ENCODE peak calls at places on chromosome 3, in six cellular contexts. D is left lung, G is psoas muscle, E is endothelial cell, S is GM12878, F is suprapubic skin. Z is an unnamed sample.

GRCh38 chr3:5195605-5196004 is 8.1 kb downstream of the EDEM1 start:
- DNase-seq in G (no peak), E (no peak), D (peak), F (no peak), S (no peak), Z (no peak)

GRCh38 chr3:188452158-188452772 is 298.3 kb downstream of the LPP start:
- DNase-seq in D (no peak), F (no peak), G (no peak), E (no peak), S (no peak), Z (no peak)

GRCh38 chr3:109284071-109284470 is 32.2 kb downstream of the DPPA2 start:
- DNase-seq in F (no peak), E (no peak), G (no peak), D (no peak), S (no peak), Z (no peak)

GRCh38 chr3:58564456-58565160 is 12.6 kb downstream of the FAM107A start:
- DNase-seq in S (no peak), D (no peak), F (no peak), G (no peak), E (no peak), Z (no peak)

GRCh38 chr3:33026267-33026666 is 70.7 kb downstream of the GLB1 start:
- DNase-seq in F (no peak), G (no peak), E (no peak), D (no peak), S (no peak), Z (no peak)

GRCh38 chr3:14989943-14990753 is 42.8 kb downstream of the NR2C2 start:
- DNase-seq in G (no peak), S (no peak), E (no peak), D (no peak), F (no peak), Z (no peak)

GRCh38 chr3:56800373-56801150 is 1.2 kb downstream of the ARHGEF3 start:
- DNase-seq in F (no peak), D (no peak), G (no peak), E (no peak), S (no peak), Z (no peak)

GRCh38 chr3:190205739-190206138 is 85.0 kb upstream of the P3H2 start:
- DNase-seq in S (peak), G (no peak), F (no peak), D (no peak), E (no peak), Z (no peak)

GRCh38 chr3:65344846-65345245 is 657.0 kb upstream of the ADAMTS9 start:
- DNase-seq in G (no peak), E (no peak), S (no peak), D (no peak), F (no peak), Z (no peak)

DNA sequence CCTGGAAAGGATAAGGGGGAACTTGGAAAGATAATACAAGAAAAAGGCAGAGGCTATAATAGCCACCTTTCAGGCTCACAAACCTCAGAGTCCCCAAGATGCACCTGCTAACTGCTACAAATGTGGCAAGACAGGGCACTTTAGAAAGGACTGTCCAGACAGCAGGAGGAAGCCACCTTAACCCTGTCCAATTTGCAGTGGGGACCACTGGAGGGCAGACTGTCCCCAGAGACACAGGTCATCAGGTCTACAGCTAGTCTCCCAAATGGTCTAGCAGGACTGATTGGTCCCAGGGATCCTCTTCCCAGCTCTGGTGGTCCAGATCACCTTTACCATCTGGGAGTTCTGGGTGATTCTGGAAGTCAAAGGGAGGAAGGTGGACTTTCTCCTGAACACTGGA is 882.5 kb upstream of the GBE1 start:
- DNase-seq in E (peak), D (no peak), F (no peak), G (no peak), S (no peak), Z (no peak)
- TF ChIP-seq CTCF in E (no peak), D (no peak), F (no peak), G (no peak), S (no peak), Z (no peak)

DNA sequence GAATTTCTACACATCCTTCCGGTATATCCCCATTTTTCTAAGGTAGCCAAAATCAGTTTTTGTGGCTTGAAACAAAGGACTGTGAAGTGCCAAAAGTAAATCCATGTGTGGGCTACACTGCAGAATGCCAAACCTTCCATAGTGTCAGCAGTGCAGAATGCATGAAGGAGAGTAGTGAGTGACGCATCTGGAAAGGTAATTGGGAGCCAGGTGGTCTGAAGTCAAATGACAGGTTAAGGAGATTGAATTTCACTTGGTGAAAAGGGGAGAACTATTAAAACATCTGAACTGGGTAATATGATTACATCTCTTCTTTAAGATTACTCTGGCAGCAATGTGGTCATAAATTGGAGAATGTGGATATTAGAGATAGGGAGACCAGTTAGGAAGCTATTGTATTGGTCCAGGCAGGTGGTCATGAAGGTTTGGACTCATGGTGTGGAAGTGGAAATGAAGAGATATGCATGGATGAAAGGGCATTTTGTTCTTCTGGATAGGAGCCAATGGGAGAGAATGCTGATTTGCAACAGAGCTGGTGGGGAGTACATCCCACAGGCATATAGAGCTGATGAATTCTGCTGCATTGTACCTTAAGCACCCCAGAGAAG is 118.1 kb downstream of the ECT2 start:
- DNase-seq in D (no peak), S (no peak), E (no peak), G (no peak), F (no peak), Z (no peak)
- TF ChIP-seq CTCF in D (no peak), S (no peak), E (no peak), G (no peak), F (no peak), Z (no peak)

GRCh38 chr3:78741066-78741645 is 1026.6 kb downstream of the ROBO1 start:
- DNase-seq in D (no peak), G (no peak), S (no peak), F (no peak), E (no peak), Z (no peak)
- TF ChIP-seq CTCF in D (peak), G (peak), S (no peak), F (no peak), E (peak), Z (peak)

GRCh38 chr3:115272036-115272824 is 125.1 kb upstream of the ZBTB20 start:
- DNase-seq in E (no peak), G (no peak), S (no peak), D (no peak), F (no peak), Z (no peak)
- TF ChIP-seq CTCF in E (no peak), G (no peak), S (no peak), D (no peak), F (no peak), Z (no peak)

DNA sequence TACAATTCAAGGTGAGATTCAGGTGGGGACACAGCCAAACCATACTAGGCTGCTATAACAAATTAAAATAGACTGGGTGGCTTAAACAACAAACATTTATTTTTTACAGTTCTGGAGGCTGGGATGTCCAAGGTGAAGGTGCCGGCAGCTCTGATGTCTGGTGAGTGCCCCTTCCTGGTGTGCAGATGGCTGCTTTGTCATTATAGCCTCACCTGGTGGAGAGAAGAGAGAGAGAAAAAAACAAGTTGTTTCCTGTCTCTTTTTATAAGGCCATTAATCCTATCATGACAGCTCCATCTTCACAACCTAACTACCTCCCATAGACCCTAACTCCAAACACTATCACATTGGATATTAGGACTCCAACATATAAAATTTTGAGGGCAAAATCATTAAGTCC is 279.7 kb downstream of the ZIC1 start:
- DNase-seq in S (no peak), E (no peak), F (no peak), G (no peak), D (no peak), Z (no peak)
- TF ChIP-seq CTCF in S (no peak), E (no peak), F (no peak), G (no peak), D (no peak), Z (no peak)

DNA sequence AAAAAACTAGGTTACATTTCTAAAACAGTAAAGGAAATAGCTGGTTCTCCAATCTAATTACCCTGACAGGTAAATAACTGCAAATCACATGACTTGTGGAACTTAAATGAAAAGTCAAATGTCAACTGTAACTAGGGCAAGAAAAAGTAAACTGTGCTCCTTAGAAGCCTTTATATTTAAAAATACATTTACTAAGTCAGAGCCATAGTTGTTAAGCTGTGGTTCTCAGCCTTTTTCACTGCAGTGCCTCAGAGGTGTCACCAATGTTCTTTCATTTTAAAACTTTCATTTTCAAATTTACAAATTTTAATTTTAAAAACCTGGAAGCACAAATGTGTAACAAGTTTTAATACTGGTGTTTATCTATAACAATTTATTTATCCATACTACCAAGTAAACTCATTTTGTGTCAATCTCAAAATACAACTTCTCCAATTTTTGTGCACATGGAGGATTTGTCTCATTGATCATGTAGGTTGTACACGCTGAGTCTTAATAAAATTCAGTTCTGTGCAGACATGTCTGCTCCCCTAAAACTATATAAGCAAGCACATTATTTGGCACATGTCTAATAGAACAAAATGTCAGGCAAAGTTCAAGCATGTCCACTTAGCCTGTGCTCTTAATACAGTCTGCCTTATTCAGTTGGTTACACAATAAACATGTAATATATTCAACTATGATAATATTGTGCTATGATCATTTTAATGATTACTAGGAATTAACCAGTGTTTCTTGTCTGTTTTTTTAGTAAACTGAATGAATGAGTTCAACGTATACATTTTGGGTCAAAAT is 70.4 kb downstream of the DLG1 start:
- DNase-seq in G (no peak), S (no peak), E (no peak), D (no peak), F (no peak), Z (no peak)
- TF ChIP-seq CTCF in G (no peak), S (no peak), E (no peak), D (no peak), F (no peak), Z (no peak)

DNA sequence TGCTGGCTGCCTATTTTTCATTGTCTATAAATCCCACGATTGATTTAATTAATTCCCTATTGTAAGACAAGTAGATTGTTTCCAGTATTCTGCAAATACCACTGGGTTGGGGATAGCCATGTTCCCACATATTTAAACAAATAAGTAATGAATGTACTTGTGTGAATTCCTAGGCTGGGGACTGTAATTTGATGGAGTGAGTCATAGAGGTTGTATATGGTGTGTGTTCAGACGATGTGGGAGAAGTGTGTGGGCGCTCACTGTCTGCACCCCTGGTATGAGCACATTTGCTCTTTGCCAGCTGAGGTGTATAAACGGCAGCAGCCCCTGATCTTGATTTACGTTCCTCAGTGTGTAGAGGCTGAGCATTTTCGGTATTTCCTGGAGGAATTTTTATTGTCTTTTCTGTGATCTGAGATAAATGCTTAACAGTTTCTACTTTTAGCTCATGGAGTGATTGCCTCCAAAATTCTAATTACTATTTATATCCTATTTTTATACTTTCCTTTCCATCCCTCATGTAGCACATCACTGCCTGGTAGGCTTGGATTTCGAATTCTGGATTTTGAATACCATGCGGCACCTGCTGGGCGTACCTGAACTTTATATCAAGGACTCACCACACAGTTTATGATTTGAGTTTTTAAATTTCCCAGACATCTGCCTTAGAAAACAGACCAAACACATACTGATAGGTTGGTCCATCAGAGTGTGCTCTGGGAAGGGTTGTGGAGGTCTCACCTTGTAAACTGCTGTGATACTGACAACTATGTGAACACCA is 6.2 kb downstream of the TRAK1 start:
- DNase-seq in G (no peak), D (no peak), E (no peak), F (no peak), S (no peak), Z (no peak)
- TF ChIP-seq CTCF in G (peak), D (no peak), E (no peak), F (no peak), S (no peak), Z (no peak)

GRCh38 chr3:63908081-63908736 is 4.0 kb downstream of the SCAANT1 start:
- DNase-seq in G (no peak), F (no peak), E (no peak), S (no peak), D (no peak), Z (no peak)
- TF ChIP-seq CTCF in G (no peak), F (no peak), E (no peak), S (no peak), D (no peak), Z (no peak)

DNA sequence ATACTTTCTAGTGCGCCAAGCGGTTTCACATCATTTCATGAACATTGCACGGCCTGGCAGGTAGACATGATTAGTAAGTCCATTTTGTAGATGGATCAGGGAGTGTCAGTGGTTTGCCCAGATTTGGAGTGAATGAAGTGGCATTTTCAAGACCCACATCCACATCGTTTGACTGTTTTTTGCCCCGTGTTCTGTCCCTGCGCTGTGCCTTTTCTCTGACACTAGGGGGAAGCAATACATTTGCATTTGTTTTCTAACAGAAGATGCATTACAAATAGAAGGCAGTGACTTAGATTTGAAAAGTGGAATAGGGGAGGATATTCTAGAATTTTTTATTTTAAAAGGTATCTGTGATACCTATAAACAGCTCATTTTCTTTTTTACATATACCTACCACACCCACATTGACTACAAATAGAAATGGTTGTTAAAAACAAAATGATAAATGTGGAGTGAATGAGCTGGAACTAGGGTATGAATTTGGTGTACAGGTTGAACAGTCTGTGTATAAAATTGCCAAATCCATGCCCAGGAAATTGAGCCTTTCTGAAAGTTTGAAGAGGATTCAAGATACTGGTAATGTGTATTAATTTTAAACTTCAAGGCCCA is 98.0 kb downstream of the USP13 start:
- DNase-seq in E (peak), D (no peak), G (no peak), S (no peak), F (no peak), Z (no peak)
- TF ChIP-seq CTCF in E (peak), D (peak), G (peak), S (peak), F (no peak), Z (peak)

GRCh38 chr3:162777118-162777517 is 1280.5 kb downstream of the OTOL1 start:
- DNase-seq in F (no peak), G (no peak), D (no peak), S (no peak), E (no peak), Z (no peak)
- TF ChIP-seq CTCF in F (no peak), G (no peak), D (no peak), S (no peak), E (no peak), Z (no peak)

Z was measured in mesothelial cell of epicardium.